ENCODE peak calls at places on chromosomes 7 and 10, in five cellular contexts. V, D, N, Z and G are unnamed samples.

GRCh38 chr7:83550100-83550499 is 98.8 kb downstream of the SEMA3E start:
- DNase-seq in V (no peak), D (no peak), N (no peak), Z (no peak), G (no peak)

GRCh38 chr7:24549961-24550360 is 23.3 kb upstream of the PALS2 start:
- DNase-seq in V (no peak), D (no peak), N (no peak), Z (no peak), G (no peak)

GRCh38 chr7:6437251-6437650 is 10.5 kb downstream of the DAGLB start:
- DNase-seq in V (no peak), D (no peak), N (no peak), Z (peak), G (no peak)

GRCh38 chr7:83751217-83751616 is 102.3 kb upstream of the SEMA3E start:
- DNase-seq in V (no peak), D (no peak), N (no peak), Z (no peak), G (no peak)

GRCh38 chr7:54995631-54996340 is 23.0 kb upstream of the EGFR start:
- DNase-seq in V (no peak), D (peak), N (no peak), Z (peak), G (no peak)

GRCh38 chr7:81206217-81206616 is 287.4 kb upstream of the SEMA3C start:
- DNase-seq in V (no peak), D (no peak), N (no peak), Z (no peak), G (no peak)

GRCh38 chr7:132519936-132520335 is 56.3 kb downstream of the PLXNA4 start:
- DNase-seq in V (no peak), D (no peak), N (no peak), Z (no peak), G (no peak)

GRCh38 chr10:10438335-10439123 is 579.1 kb upstream of the CELF2 start:
- DNase-seq in V (no peak), D (no peak), N (no peak), Z (no peak), G (no peak)

GRCh38 chr10:3750352-3750816 is 34.6 kb downstream of the KLF6 start:
- DNase-seq in V (no peak), D (no peak), N (no peak), Z (no peak), G (no peak)

GRCh38 chr7:98836811-98837631 is 32.8 kb downstream of the TMEM130 start:
- DNase-seq in V (peak), D (no peak), N (peak), Z (peak), G (no peak)

GRCh38 chr10:96665306-96665705 is 55.0 kb downstream of the PIK3AP1 start:
- DNase-seq in V (no peak), D (no peak), N (no peak), Z (no peak), G (no peak)

GRCh38 chr7:139682136-139683013 is 95.4 kb downstream of the HIPK2 start:
- DNase-seq in V (no peak), D (no peak), N (peak), Z (peak), G (no peak)

DNA sequence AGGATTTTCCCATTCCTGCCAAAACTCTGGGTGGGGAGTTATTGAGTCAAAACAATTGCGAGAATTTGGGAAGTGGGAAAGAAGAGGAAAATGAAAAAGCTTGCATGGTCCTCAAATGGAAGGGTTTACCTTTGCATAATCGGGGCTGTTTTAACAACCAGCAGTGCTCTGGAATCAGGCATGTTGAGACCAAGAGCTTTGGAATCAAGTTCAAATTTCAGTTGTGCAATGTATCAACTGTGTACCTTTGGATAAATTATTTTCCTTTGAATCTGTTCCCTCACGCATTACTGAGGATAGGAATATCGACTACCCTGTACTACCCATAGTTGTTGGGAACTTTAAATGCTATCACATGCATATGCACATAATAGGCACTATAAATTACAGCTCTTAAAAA is 205.5 kb downstream of the JCAD start:
- DNase-seq in V (no peak), D (no peak), N (no peak), Z (no peak), G (no peak)
- TF ChIP-seq GABPA in V (no peak), D (no peak), N (no peak), Z (no peak), G (no peak)

DNA sequence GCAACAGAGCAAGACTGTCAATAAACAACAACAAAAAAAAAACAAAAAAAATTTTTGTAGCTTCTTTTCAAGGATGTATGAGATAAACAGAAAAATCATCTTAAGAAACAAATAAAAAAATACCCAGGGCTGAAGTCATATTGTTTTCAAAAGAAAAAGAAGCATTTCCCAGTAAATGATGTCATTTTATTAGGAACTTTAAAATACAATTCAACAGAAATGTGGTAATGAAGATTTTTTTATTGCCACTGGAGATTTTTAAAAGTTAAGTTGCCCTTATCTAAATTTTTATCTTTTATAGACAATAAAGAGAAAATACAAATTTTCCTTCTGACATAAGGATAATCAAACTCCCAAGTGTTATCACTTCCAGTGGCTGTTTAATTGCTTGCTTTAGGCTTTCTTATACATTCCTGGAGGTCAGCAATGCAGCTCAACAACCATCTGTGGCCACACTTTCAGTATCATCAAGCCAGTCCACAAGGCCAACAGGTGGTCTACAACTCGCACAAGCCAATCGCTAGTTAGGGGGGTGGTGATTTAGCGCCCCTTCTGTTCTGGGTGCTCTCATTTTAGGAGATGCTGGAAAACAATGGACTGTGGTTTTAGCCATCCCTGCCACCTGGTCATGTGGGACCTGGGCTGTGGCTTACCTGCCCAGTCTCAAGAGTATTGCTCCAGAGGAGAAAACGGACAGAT is 10.8 kb downstream of the SEPHS1 start:
- DNase-seq in V (no peak), D (no peak), N (no peak), Z (no peak), G (no peak)
- H3K27ac ChIP-seq in V (no peak), D (peak), N (no peak), Z (no peak), G (no peak)

GRCh38 chr10:34698979-34699378 is 116.1 kb downstream of the PARD3 start:
- DNase-seq in V (no peak), D (no peak), N (no peak), Z (no peak), G (no peak)
- TF ChIP-seq REST in V (peak), D (no peak), N (no peak), Z (no peak), G (no peak)

GRCh38 chr10:79404690-79405131 is 40.7 kb downstream of the ZCCHC24 start:
- DNase-seq in V (no peak), D (no peak), N (no peak), Z (no peak), G (no peak)
- TF ChIP-seq GABPA in V (no peak), D (no peak), N (no peak), Z (no peak), G (no peak)

GRCh38 chr7:30278849-30279505 is 5.4 kb upstream of the ZNRF2 start:
- DNase-seq in V (no peak), D (no peak), N (no peak), Z (no peak), G (no peak)
- H3K27ac ChIP-seq in V (no peak), D (no peak), N (no peak), Z (no peak), G (no peak)

GRCh38 chr7:47361746-47362215 is 220.1 kb downstream of the TNS3 start:
- DNase-seq in V (no peak), D (peak), N (no peak), Z (no peak), G (no peak)
- TF ChIP-seq REST in V (peak), D (no peak), N (no peak), Z (no peak), G (no peak)

GRCh38 chr10:78194539-78195402 is 161.1 kb downstream of the RPS24 start:
- DNase-seq in V (peak), D (no peak), N (no peak), Z (no peak), G (no peak)
- TF ChIP-seq GABPA in V (no peak), D (no peak), N (no peak), Z (no peak), G (no peak)

GRCh38 chr7:116542618-116543017 is 17.8 kb downstream of the CAV1 start:
- DNase-seq in V (no peak), D (no peak), N (no peak), Z (no peak), G (no peak)

GRCh38 chr7:116543664-116544063 is 18.8 kb downstream of the CAV1 start:
- DNase-seq in V (no peak), D (no peak), N (no peak), Z (no peak), G (no peak)

GRCh38 chr7:116546054-116546453 is 21.2 kb downstream of the CAV1 start:
- DNase-seq in V (no peak), D (no peak), N (no peak), Z (no peak), G (no peak)

GRCh38 chr7:116545411-116545993 is 20.7 kb downstream of the CAV1 start:
- DNase-seq in V (no peak), D (no peak), N (no peak), Z (no peak), G (no peak)

GRCh38 chr7:116544488-116544887 is 19.7 kb downstream of the CAV1 start:
- DNase-seq in V (no peak), D (no peak), N (no peak), Z (no peak), G (no peak)
- H3K27ac ChIP-seq in V (peak), D (no peak), N (no peak), Z (no peak), G (no peak)

GRCh38 chr10:32143302-32143847 is 87.2 kb upstream of the KIF5B start:
- DNase-seq in V (no peak), D (no peak), N (no peak), Z (no peak), G (no peak)
- TF ChIP-seq REST in V (no peak), D (no peak), N (no peak), Z (no peak), G (no peak)

GRCh38 chr10:91768123-91768522 is 30.1 kb upstream of the TNKS2 start:
- DNase-seq in V (no peak), D (no peak), N (no peak), Z (no peak), G (no peak)
- TF ChIP-seq GABPA in V (no peak), D (no peak), N (no peak), Z (no peak), G (no peak)